ENCODE peak calls at places on chromosome 20, in five cellular contexts. P, Y, L, R and C are unnamed samples.

GRCh38 chr20:48146303-48146702 is 361.0 kb upstream of the SULF2 start:
- DNase-seq in P (no peak), Y (no peak), L (no peak), R (no peak), C (peak; percentile 8)

GRCh38 chr20:23320317-23320716 is 30.3 kb upstream of the NXT1 start:
- DNase-seq in P (no peak), Y (no peak), L (no peak), R (no peak), C (no peak)

GRCh38 chr20:17895641-17896246 is 72.8 kb downstream of the SNX5 start:
- DNase-seq in P (no peak), Y (peak; percentile 81), L (peak; percentile 82), R (no peak), C (peak; percentile 93)

GRCh38 chr20:34311118-34312023 is 8.2 kb upstream of the AHCY start:
- DNase-seq in P (no peak), Y (no peak), L (no peak), R (peak; percentile 72), C (peak; percentile 55)

GRCh38 chr20:34390769-34391447 is 27.8 kb downstream of the ITCH start:
- DNase-seq in P (no peak), Y (peak; percentile 72), L (peak; percentile 9), R (peak; percentile 63), C (peak; percentile 75)

GRCh38 chr20:35856866-35857265 is 85.1 kb downstream of the PHF20 start:
- DNase-seq in P (no peak), Y (no peak), L (no peak), R (no peak), C (no peak)

GRCh38 chr20:31693987-31694661 is 28.5 kb downstream of the BCL2L1 start:
- DNase-seq in P (no peak), Y (no peak), L (no peak), R (no peak), C (no peak)

GRCh38 chr20:47361268-47361665 is 4.8 kb upstream of the ZMYND8 start:
- DNase-seq in P (no peak), Y (no peak), L (no peak), R (no peak), C (no peak)

GRCh38 chr20:25018425-25018824 is 25.9 kb upstream of the APMAP start:
- DNase-seq in P (peak; percentile 35), Y (no peak), L (no peak), R (peak; percentile 45), C (no peak)

GRCh38 chr20:32457476-32457986 is 99.4 kb downstream of the ASXL1 start:
- DNase-seq in P (no peak), Y (peak; percentile 57), L (peak; percentile 50), R (peak; percentile 68), C (peak; percentile 86)

GRCh38 chr20:54345301-54345724 is 130.1 kb upstream of the DOK5 start:
- DNase-seq in P (no peak), Y (no peak), L (no peak), R (no peak), C (no peak)

GRCh38 chr20:12969071-12969669 is 39.6 kb upstream of the SPTLC3 start:
- DNase-seq in P (no peak), Y (no peak), L (no peak), R (no peak), C (no peak)

GRCh38 chr20:12113468-12114371 is 196.0 kb downstream of the BTBD3 start:
- DNase-seq in P (no peak), Y (no peak), L (peak; percentile 62), R (peak; percentile 73), C (no peak)

GRCh38 chr20:15643713-15644112 is 929.5 kb downstream of the KIF16B start:
- DNase-seq in P (no peak), Y (no peak), L (no peak), R (no peak), C (no peak)

GRCh38 chr20:21522479-21523397 is 8.9 kb upstream of the NKX2-2 start:
- DNase-seq in P (no peak), Y (no peak), L (no peak), R (no peak), C (no peak)

GRCh38 chr20:18692453-18692852 is 104.6 kb downstream of the DTD1 start:
- DNase-seq in P (no peak), Y (no peak), L (no peak), R (no peak), C (no peak)

DNA sequence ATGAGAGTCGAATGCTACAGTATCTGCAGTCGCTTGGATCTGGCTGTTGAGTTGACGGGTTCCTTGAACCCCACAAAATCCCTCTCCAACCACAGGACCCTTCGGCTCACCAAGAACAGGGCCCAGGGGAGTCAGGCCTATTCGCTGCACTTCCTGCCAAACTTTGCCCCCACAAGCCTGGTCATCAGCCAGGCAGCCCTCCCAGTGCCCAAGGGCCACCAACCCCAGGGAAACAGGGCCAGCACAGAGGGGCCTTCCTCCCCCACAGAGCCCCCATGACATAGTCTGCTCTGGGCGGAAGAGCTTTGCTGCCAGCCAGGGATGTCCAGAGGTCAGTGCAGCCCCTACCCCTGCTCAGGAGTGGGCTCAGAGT is 34.5 kb upstream of the MRGBP start:
- DNase-seq in P (no peak), Y (no peak), L (no peak), R (no peak), C (no peak)
- H3K27ac ChIP-seq in P (no peak overlapping the region), Y (no peak overlapping the region), L (no peak overlapping the region), R (no peak overlapping the region), C (no peak overlapping the region)

GRCh38 chr20:37249304-37249703 is 12.3 kb downstream of the GHRH start:
- DNase-seq in P (no peak), Y (no peak), L (no peak), R (no peak), C (no peak)

GRCh38 chr20:37245671-37246237 is 15.9 kb downstream of the GHRH start:
- DNase-seq in P (no peak), Y (no peak), L (no peak), R (no peak), C (no peak)

GRCh38 chr20:37245181-37245580 is 16.4 kb downstream of the GHRH start:
- DNase-seq in P (no peak), Y (no peak), L (no peak), R (no peak), C (no peak)

GRCh38 chr20:37246736-37247135 is 14.9 kb downstream of the GHRH start:
- DNase-seq in P (no peak), Y (no peak), L (no peak), R (no peak), C (no peak)

DNA sequence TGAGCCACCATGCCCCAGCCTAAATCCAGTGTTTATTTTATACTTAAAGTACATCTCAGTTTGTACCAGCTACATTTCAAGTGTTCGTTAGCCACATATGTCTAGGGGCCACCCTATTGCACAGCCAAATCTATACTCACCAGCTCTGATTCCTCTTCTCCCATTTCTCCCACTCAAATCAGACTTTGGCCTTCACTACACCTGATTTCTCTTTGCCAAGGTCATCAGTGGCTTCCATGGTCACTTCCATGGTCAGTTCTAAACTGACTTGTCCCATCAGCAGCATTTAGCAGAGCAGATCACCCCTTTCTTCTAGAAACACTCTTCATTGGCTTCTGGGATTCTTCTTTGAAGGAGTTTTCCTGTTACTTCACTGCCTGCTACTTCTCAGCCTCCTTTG is 14.1 kb downstream of the GHRH start:
- DNase-seq in P (no peak), Y (no peak), L (no peak), R (no peak), C (no peak)
- H3K9me3 ChIP-seq in P (no peaks in the 10 kb centered on the region), Y (no peaks in the 10 kb centered on the region), L (no peaks in the 10 kb centered on the region), R (no peaks in the 10 kb centered on the region), C (no peaks in the 10 kb centered on the region)

DNA sequence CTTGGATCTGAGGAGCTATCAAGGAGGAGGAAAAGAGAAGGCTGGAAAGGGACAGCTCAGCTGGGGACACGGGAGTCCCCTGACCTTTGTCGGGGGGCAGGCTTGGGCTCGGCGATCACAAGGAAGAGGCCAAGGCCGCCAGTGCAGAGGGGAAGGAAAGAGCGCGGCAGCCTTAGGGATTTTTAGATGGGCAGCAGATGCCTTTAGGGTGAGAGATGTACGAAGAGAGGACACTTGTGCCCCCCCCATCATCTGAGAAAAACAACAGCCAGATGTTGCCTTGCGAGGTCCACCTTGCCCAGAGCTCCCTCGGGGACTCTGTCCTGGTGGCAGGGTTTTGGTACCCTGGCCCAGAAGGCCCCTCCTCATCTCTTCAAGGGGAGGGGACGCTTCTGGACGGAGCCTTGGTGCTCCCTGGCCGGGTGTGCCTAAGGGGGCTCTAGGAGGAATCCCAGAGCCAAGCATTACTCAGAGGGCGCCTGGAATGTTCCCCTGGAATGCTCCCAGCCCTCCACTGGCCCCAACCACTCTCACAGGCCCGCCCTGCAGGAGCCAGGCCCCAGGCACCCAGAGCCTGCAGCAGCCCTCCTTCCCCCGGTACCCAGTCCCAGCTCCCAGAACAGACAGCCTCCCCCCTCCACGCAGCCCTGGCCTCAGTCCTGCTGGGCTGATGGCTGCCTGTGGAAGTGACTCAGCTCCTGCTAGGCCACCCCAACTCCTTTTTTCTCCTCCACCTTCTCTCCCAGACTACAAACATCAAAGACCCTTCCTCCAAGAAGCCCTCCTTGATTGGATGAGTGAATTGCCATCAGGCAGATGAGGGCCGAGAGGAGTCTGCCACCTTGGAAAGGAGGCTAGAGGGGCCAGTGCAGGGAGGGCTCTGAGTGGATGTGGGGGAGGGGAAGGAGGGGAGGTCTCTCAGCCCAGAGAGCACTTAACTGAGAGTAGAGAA is 1.8 kb downstream of the ADAM33 start:
- DNase-seq in P (no peak), Y (peak; percentile 89), L (no peak), R (peak; percentile 30), C (peak; percentile 92)
- H3K4me3 ChIP-seq in P (peak overlapping the region; percentile 54), Y (peak overlapping the region; percentile 62), L (peak overlapping the region; percentile 61), R (peak overlapping the region; percentile 56), C (peak overlapping the region; percentile 45)

GRCh38 chr20:50304883-50305635 is 114.4 kb downstream of the CEBPB start:
- DNase-seq in P (no peak), Y (peak; percentile 98), L (peak; percentile 84), R (peak; percentile 61), C (peak; percentile 92)

GRCh38 chr20:50305636-50306477 is 115.2 kb downstream of the CEBPB start:
- DNase-seq in P (no peak), Y (peak; percentile 80), L (no peak), R (no peak), C (peak; percentile 46)

GRCh38 chr20:50302463-50303041 is 111.9 kb downstream of the CEBPB start:
- DNase-seq in P (no peak), Y (no peak), L (no peak), R (no peak), C (peak; percentile 63)

GRCh38 chr20:50304501-50304856 is 113.8 kb downstream of the CEBPB start:
- DNase-seq in P (no peak), Y (peak; percentile 88), L (peak; percentile 83), R (no peak), C (peak; percentile 77)

DNA sequence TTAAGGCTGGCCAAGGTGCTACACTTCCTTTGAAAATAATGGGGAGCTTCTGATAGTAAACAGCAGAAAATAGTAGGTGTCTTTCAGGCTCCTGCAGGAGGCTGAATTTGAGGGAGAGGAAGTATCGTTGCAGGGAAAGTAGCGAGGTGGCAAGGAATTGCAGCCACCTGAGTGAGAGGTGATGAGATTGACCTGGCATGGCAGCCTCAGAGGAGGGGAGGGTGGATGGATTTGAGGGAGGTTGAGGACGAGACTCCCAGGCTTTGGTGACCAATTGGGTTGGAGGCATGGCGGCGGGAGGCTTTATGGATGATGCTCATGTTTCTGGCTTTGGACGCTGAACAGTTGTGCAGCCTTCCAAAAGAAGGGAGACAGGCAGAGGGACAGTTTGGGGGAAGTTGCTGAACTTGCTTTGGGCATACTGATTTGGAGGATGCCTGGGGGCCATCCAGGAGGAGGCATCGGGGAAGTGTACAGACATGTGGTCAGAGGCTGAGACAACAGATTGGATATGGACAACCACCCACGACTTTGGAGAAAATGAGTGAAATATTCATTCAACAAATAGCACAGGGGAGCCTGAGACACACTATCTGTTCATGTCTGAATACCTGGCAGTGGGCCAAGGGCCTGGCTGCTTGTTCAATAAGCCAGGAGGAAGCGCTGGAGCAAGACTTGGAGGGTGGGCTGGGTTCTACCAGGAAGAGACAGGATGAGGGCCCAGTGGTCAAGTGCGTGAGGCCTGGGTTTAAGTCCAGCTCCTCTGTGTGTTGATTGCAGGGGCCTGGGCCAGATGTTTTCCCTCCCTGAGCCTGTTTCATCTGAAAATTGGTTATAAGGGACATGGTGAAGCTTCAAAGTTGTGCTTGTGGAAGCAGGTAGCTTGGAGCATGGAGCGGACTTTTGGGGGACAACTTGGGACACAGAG is 113.2 kb downstream of the CEBPB start:
- DNase-seq in P (no peak), Y (peak; percentile 88), L (peak; percentile 82), R (peak; percentile 84), C (peak; percentile 87)
- H3K27ac ChIP-seq in P (peak overlapping the region; percentile 96), Y (peak overlapping the region; percentile 96), L (peak overlapping the region; percentile 82), R (peak overlapping the region; percentile 88), C (no peak overlapping the region)